ENCODE peak calls at places on chromosomes 7 and 10, in six cellular contexts. A, Q, M, G, Z and W are unnamed samples. For H3K36me3, the result is how much of the 10 kb centered on the place peaks cover.

GRCh38 chr7:21927693-21928092 is 18.0 kb downstream of the CDCA7L start:
- DNase-seq in Z (no peak), G (no peak), M (no peak), A (no peak), Q (no peak), W (peak)

GRCh38 chr10:60235001-60235400 is 154.7 kb downstream of the ANK3 start:
- DNase-seq in Z (no peak), G (no peak), M (no peak), A (no peak), Q (no peak), W (no peak)

GRCh38 chr7:27515933-27516332 is 146.8 kb downstream of the HIBADH start:
- DNase-seq in Q (no peak), G (no peak), Z (no peak), A (no peak), M (no peak), W (no peak)

GRCh38 chr10:114917927-114918672 is 19.9 kb upstream of the TRUB1 start:
- DNase-seq in Z (no peak), Q (no peak), M (no peak), A (no peak), G (no peak), W (no peak)

GRCh38 chr7:117193564-117193963 is 129.3 kb downstream of the WNT2 start:
- DNase-seq in G (no peak), A (no peak), M (no peak), Z (no peak), Q (no peak), W (no peak)

GRCh38 chr10:514137-514671 is 175.3 kb downstream of the DIP2C start:
- DNase-seq in G (no peak), Q (no peak), A (no peak), M (no peak), Z (peak), W (no peak)

GRCh38 chr10:22133640-22134624 is 83.9 kb downstream of the EBLN1 start:
- DNase-seq in Q (no peak), G (no peak), M (no peak), Z (no peak), A (no peak), W (no peak)

GRCh38 chr7:129845972-129846327 is 106.8 kb downstream of the UBE2H start:
- DNase-seq in A (no peak), G (no peak), Z (no peak), M (no peak), Q (peak), W (no peak)

GRCh38 chr10:91206427-91206826 is 14.0 kb upstream of the PCGF5 start:
- DNase-seq in Q (no peak), M (no peak), Z (no peak), A (no peak), G (no peak), W (no peak)

GRCh38 chr10:121595321-121595805 is 2.9 kb downstream of the FGFR2 start:
- DNase-seq in G (no peak), A (no peak), Z (no peak), Q (no peak), M (no peak), W (no peak)

GRCh38 chr7:98073047-98073446 is 33.6 kb upstream of the LMTK2 start:
- DNase-seq in G (no peak), M (no peak), Q (no peak), A (no peak), Z (no peak), W (no peak)

GRCh38 chr7:150379590-150380379 is 655 bp downstream of the ZNF775 start:
- DNase-seq in Q (no peak), A (no peak), Z (no peak), G (no peak), M (no peak), W (no peak)

GRCh38 chr7:117124585-117125220 is 171.4 kb downstream of the ST7 start:
- DNase-seq in M (peak), G (peak), Z (peak), A (peak), Q (peak), W (no peak)

GRCh38 chr10:56622335-56622973 is 261.4 kb upstream of the ZWINT start:
- DNase-seq in A (no peak), Z (no peak), M (no peak), Q (no peak), G (no peak), W (no peak)

GRCh38 chr10:34727595-34728033 is 87.5 kb downstream of the PARD3 start:
- DNase-seq in Z (peak), G (no peak), Q (no peak), A (no peak), M (no peak), W (no peak)

GRCh38 chr10:29807407-29807806 is 172.6 kb upstream of the SVIL start:
- DNase-seq in Q (peak), A (no peak), Z (no peak), G (no peak), M (no peak), W (no peak)

GRCh38 chr10:6140141-6140841 is 51.5 kb downstream of the RBM17 start:
- DNase-seq in G (no peak), A (no peak), Z (no peak), M (peak), Q (no peak), W (no peak)

GRCh38 chr7:20959281-20959680 is 172.6 kb upstream of the SP8 start:
- DNase-seq in Z (no peak), A (no peak), Q (no peak), M (no peak), G (no peak), W (no peak)

GRCh38 chr10:78185693-78186055 is 152.0 kb downstream of the RPS24 start:
- DNase-seq in M (no peak), A (peak), G (no peak), Z (no peak), Q (no peak), W (no peak)

GRCh38 chr7:3158501-3158900 is 114.8 kb upstream of the CARD11 start:
- DNase-seq in A (no peak), G (no peak), Q (no peak), M (no peak), Z (no peak), W (no peak)

GRCh38 chr7:38222481-38223096 is 44.5 kb downstream of the STARD3NL start:
- DNase-seq in A (no peak), Z (no peak), Q (no peak), G (no peak), M (peak), W (no peak)
- H3K36me3 ChIP-seq in A (half or more), Z (under half), Q (under half), G (under half), M (under half), W (under half)

GRCh38 chr10:48442090-48442808 is 135.8 kb downstream of the MAPK8 start:
- DNase-seq in Z (no peak), M (no peak), A (peak), Q (no peak), G (no peak), W (no peak)

GRCh38 chr10:48445932-48446331 is 139.5 kb downstream of the MAPK8 start:
- DNase-seq in G (no peak), Z (no peak), Q (no peak), M (no peak), A (peak), W (peak)

GRCh38 chr10:48442809-48443177 is 136.3 kb downstream of the MAPK8 start:
- DNase-seq in A (no peak), G (no peak), Z (no peak), Q (no peak), M (no peak), W (no peak)

GRCh38 chr10:48444861-48445841 is 138.7 kb downstream of the MAPK8 start:
- DNase-seq in A (peak), G (no peak), Q (no peak), Z (peak), M (no peak), W (peak)

GRCh38 chr10:48444266-48444665 is 137.8 kb downstream of the MAPK8 start:
- DNase-seq in A (peak), Q (no peak), G (no peak), Z (no peak), M (no peak), W (peak)
- TF ChIP-seq CTCF in A (no peak), Q (peak), G (peak), Z (no peak), M (no peak), W (peak)

GRCh38 chr7:111138196-111138569 is 47.3 kb downstream of the LRRN3 start:
- DNase-seq in Q (no peak), A (no peak), G (no peak), M (peak), Z (no peak), W (no peak)
- H3K4me3 ChIP-seq in Q (no peak), A (no peak), G (no peak), M (no peak), Z (no peak), W (no peak)

GRCh38 chr7:507623-508305 is 11.9 kb downstream of the PDGFA start:
- DNase-seq in A (no peak), Q (no peak), Z (no peak), G (no peak), M (no peak), W (no peak)
- H3K36me3 ChIP-seq in A (half or more), Q (under half), Z (under half), G (under half), M (under half), W (under half)

GRCh38 chr10:116030576-116030975 is 242.4 kb downstream of the GFRA1 start:
- DNase-seq in Q (no peak), M (no peak), G (no peak), Z (no peak), A (no peak), W (no peak)

GRCh38 chr10:116024479-116024878 is 248.5 kb downstream of the GFRA1 start:
- DNase-seq in A (no peak), M (no peak), Q (no peak), Z (no peak), G (no peak), W (no peak)

GRCh38 chr10:116029826-116030225 is 243.2 kb downstream of the GFRA1 start:
- DNase-seq in A (no peak), G (no peak), M (no peak), Q (no peak), Z (no peak), W (no peak)

GRCh38 chr10:116027355-116027754 is 245.7 kb downstream of the GFRA1 start:
- DNase-seq in M (no peak), Z (no peak), A (no peak), G (no peak), Q (no peak), W (no peak)

DNA sequence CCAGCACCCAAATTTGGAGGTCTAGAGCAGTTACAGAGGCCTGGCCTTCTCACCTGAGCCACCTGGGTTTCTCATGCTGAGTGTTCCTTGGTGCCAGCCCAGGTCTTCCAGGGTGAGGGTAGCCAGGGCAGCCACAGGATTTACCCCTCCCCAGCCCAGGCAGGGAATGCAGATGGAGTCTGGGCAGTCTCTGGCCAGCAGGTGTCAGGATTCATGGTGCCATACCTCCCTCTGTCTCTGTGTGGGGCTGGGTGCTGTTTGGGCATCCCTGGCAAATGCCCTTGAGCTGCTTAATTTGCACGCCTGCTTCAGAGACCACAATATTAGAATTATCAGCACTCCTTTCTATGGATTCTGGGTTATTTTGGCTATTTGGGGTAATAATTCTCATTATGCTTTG is 246.7 kb downstream of the GFRA1 start:
- DNase-seq in Z (no peak), Q (no peak), M (no peak), G (no peak), A (no peak), W (no peak)
- TF ChIP-seq CTCF in Z (no peak), Q (no peak), M (no peak), G (no peak), A (no peak), W (peak)